ENCODE peak calls at places on chromosomes 2 and 18, in six cellular contexts. Z, W, C, S, X and I are unnamed samples.

GRCh38 chr2:88765154-88765948 is 73.9 kb downstream of the RPIA start:
- DNase-seq in W (peak; percentile 18), S (peak; percentile 70), Z (no peak), C (peak; percentile 29), X (no peak), I (peak; percentile 84)

GRCh38 chr2:146323564-146323963 is 1521.3 kb upstream of the ACVR2A start:
- DNase-seq in C (peak; percentile 66), X (no peak), W (no peak), Z (no peak), S (no peak), I (peak; percentile 0)

GRCh38 chr2:168482952-168483831 is 27.1 kb downstream of the CERS6 start:
- DNase-seq in X (no peak), Z (no peak), W (no peak), S (no peak), C (no peak), I (no peak)

GRCh38 chr2:70959851-70960832 is 18.3 kb upstream of the ANKRD53 start:
- DNase-seq in X (no peak), W (no peak), Z (no peak), S (no peak), C (no peak), I (no peak)

GRCh38 chr2:173388795-173389194 is 34.1 kb downstream of the CDCA7 start:
- DNase-seq in Z (no peak), S (no peak), C (no peak), W (no peak), X (no peak), I (peak; percentile 7)

GRCh38 chr2:176653856-176654443 is 384.7 kb downstream of the MTX2 start:
- DNase-seq in C (peak; percentile 66), Z (no peak), X (no peak), W (peak; percentile 67), S (peak; percentile 34), I (peak; percentile 75)

GRCh38 chr2:19256239-19256638 is 102.2 kb downstream of the OSR1 start:
- DNase-seq in Z (peak; percentile 60), W (peak; percentile 81), C (peak; percentile 91), X (peak; percentile 66), S (no peak), I (peak; percentile 97)

GRCh38 chr18:12014521-12014920 is 33.2 kb downstream of the IMPA2 start:
- DNase-seq in S (no peak), Z (no peak), W (no peak), C (no peak), X (no peak), I (no peak)

GRCh38 chr18:25044694-25045093 is 307.3 kb downstream of the ZNF521 start:
- DNase-seq in W (no peak), X (no peak), C (no peak), S (no peak), Z (no peak), I (no peak)

GRCh38 chr2:177296047-177296446 is 31.5 kb upstream of the NFE2L2 start:
- DNase-seq in W (no peak), X (no peak), S (no peak), C (peak; percentile 22), Z (no peak), I (peak; percentile 50)

GRCh38 chr18:48590678-48591077 is 51.8 kb downstream of the CTIF start:
- DNase-seq in X (peak; percentile 69), Z (no peak), C (peak; percentile 87), W (peak; percentile 93), S (no peak), I (peak; percentile 71)

GRCh38 chr18:47970664-47971523 is 40.4 kb upstream of the SMAD2 start:
- DNase-seq in S (no peak), C (no peak), W (no peak), X (no peak), Z (no peak), I (no peak)

GRCh38 chr2:179273461-179273962 is 8.9 kb upstream of the SESTD1 start:
- DNase-seq in X (no peak), W (no peak), Z (no peak), C (no peak), S (no peak), I (no peak)

GRCh38 chr18:10081477-10081876 is 167.7 kb downstream of the VAPA start:
- DNase-seq in W (peak; percentile 46), S (no peak), Z (no peak), X (no peak), C (no peak), I (no peak)

GRCh38 chr2:24349097-24349496 is 11.2 kb downstream of the ITSN2 start:
- DNase-seq in W (no peak), S (no peak), Z (no peak), X (no peak), C (no peak), I (no peak)

GRCh38 chr2:157216421-157216965 is 41.0 kb upstream of the GALNT5 start:
- DNase-seq in Z (no peak), W (no peak), S (no peak), C (no peak), X (no peak), I (no peak)

GRCh38 chr2:8984855-8985254 is 18.6 kb downstream of the MBOAT2 start:
- DNase-seq in S (no peak), X (no peak), C (peak; percentile 34), Z (no peak), W (no peak), I (no peak)

GRCh38 chr2:220556658-220557057 is 929.2 kb downstream of the SLC4A3 start:
- DNase-seq in X (peak; percentile 10), W (peak; percentile 83), C (peak; percentile 88), Z (no peak), S (no peak), I (peak; percentile 43)

GRCh38 chr18:31553800-31554199 is 37.9 kb upstream of the TTR start:
- DNase-seq in C (peak; percentile 4), Z (no peak), W (peak; percentile 15), X (no peak), S (no peak), I (peak; percentile 18)

GRCh38 chr18:45403341-45404049 is 211.8 kb upstream of the SLC14A2 start:
- DNase-seq in X (no peak), W (no peak), S (no peak), C (peak; percentile 39), Z (peak; percentile 55), I (peak; percentile 61)

GRCh38 chr2:208879666-208880065 is 473.1 kb downstream of the PTH2R start:
- DNase-seq in W (no peak), C (no peak), S (no peak), Z (no peak), X (no peak), I (no peak)

GRCh38 chr2:103788875-103789715 is 1027.3 kb downstream of the TMEM182 start:
- DNase-seq in X (no peak), W (peak; percentile 24), S (no peak), Z (no peak), C (peak; percentile 68), I (peak; percentile 49)